ENCODE peak calls at places on chromosomes 11 and 22, in eight cellular contexts. H is GM23248, S is tibial nerve, N is adrenal gland, J is cardiac muscle cell, P is mesendoderm, B is neuronal stem cell, F is adipocyte. V is an unnamed sample. For H3K27me3 and H3K4me1, the result is how much of the 10 kb centered on the place peaks cover.

GRCh38 chr11:73379189-73379880 is 3.1 kb downstream of the RELT start:
- DNase-seq in H (no peak), S (no peak), N (no peak), J (no peak), P (no peak), B (no peak), F (no peak), V (no peak)

GRCh38 chr11:9078113-9079041 is 13.0 kb downstream of the SCUBE2 start:
- DNase-seq in H (no peak), S (no peak), N (no peak), J (no peak), P (no peak), B (no peak), F (no peak), V (no peak)

GRCh38 chr11:64357904-64358535 is 942 bp upstream of the RPS6KA4 start:
- DNase-seq in H (peak), S (no peak), N (peak), J (no peak), P (no peak), B (no peak), F (peak), V (no peak)

GRCh38 chr11:5620606-5621521 is 3.9 kb upstream of the TRIM34 start:
- DNase-seq in H (peak), S (no peak), N (no peak), J (peak), P (peak), B (no peak), F (peak), V (no peak)

GRCh38 chr22:35357883-35358621 is 22.8 kb upstream of the HMOX1 start:
- DNase-seq in H (peak), S (no peak), N (no peak), J (no peak), P (no peak), B (no peak), F (no peak), V (no peak)

GRCh38 chr11:62108017-62108750 is 15.6 kb upstream of the INCENP start:
- DNase-seq in H (peak), S (peak), N (no peak), J (peak), P (peak), B (peak), F (peak), V (no peak)

GRCh38 chr11:94501522-94501921 is 7.7 kb downstream of the ANKRD49 start:
- DNase-seq in H (no peak), S (no peak), N (no peak), J (no peak), P (peak), B (no peak), F (no peak), V (no peak)

GRCh38 chr11:7490535-7490934 is 5.2 kb downstream of the OLFML1 start:
- DNase-seq in H (peak), S (no peak), N (no peak), J (peak), P (no peak), B (no peak), F (peak), V (no peak)

GRCh38 chr11:69265210-69265609 is 28.7 kb upstream of the MYEOV start:
- DNase-seq in H (no peak), S (no peak), N (no peak), J (no peak), P (no peak), B (no peak), F (no peak), V (no peak)

GRCh38 chr11:86799680-86800075 is 664 bp upstream of the PRSS23 start:
- DNase-seq in H (no peak), S (no peak), N (no peak), J (no peak), P (peak), B (no peak), F (no peak), V (no peak)

GRCh38 chr11:69552951-69553350 is 71.5 kb downstream of the LINC01488 start:
- DNase-seq in H (no peak), S (no peak), N (no peak), J (no peak), P (no peak), B (no peak), F (no peak), V (no peak)

GRCh38 chr11:67264886-67265632 is 1.2 kb upstream of the GRK2 start:
- DNase-seq in H (peak), S (no peak), N (no peak), J (no peak), P (no peak), B (no peak), F (no peak), V (no peak)

GRCh38 chr11:66043008-66043906 is 5.7 kb downstream of the GAL3ST3 start:
- DNase-seq in H (no peak), S (no peak), N (no peak), J (no peak), P (no peak), B (no peak), F (no peak), V (no peak)
- H3K27me3 ChIP-seq in H (under half), S (under half), N (under half), J (under half), P (under half), B (under half), F (under half), V (under half)

GRCh38 chr22:44672632-44673031 is 29.4 kb upstream of the PRR5 start:
- DNase-seq in H (no peak), S (no peak), N (no peak), J (no peak), P (no peak), B (no peak), F (no peak), V (no peak)
- H3K4me1 ChIP-seq in H (under half), S (under half), N (under half), J (under half), P (under half), B (under half), F (under half), V (under half)

GRCh38 chr22:42279425-42280020 is 9.1 kb upstream of the TCF20 start:
- DNase-seq in H (no peak), S (no peak), N (no peak), J (no peak), P (no peak), B (no peak), F (no peak), V (no peak)
- H3K27me3 ChIP-seq in H (under half), S (under half), N (under half), J (under half), P (under half), B (under half), F (half or more), V (under half)

GRCh38 chr11:128036006-128036405 is 551.4 kb downstream of the ETS1 start:
- DNase-seq in H (no peak), S (no peak), N (no peak), J (no peak), P (no peak), B (no peak), F (no peak), V (no peak)
- H3K4me1 ChIP-seq in H (under half), S (under half), N (under half), J (under half), P (under half), B (under half), F (under half), V (under half)

GRCh38 chr22:27785818-27786217 is 15.7 kb downstream of the MN1 start:
- DNase-seq in H (no peak), S (no peak), N (no peak), J (no peak), P (no peak), B (no peak), F (peak), V (no peak)
- H3K27me3 ChIP-seq in H (under half), S (under half), N (under half), J (under half), P (under half), B (under half), F (under half), V (under half)

GRCh38 chr11:33160147-33160546 is 1.1 kb downstream of the CSTF3 start:
- DNase-seq in H (peak), S (no peak), N (no peak), J (peak), P (peak), B (no peak), F (peak), V (no peak)
- H3K4me1 ChIP-seq in H (under half), S (under half), N (under half), J (under half), P (under half), B (under half), F (under half), V (under half)

DNA sequence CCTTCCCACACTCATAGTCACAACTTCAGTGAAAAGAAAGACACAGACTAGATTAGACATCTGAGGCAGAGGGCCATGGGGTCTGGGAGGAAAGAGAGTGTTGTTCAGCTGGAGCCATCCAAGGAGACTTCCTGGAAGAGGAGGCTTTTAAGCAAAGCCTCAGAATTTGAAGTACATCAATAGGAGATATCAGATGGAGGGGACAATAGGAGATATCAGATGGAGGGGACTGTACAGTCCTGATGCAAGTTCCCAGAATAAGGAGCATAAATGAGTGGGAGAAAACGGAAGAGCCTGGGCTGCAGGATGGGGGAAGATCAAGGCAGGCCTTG is 15.6 kb upstream of the DGKZ start:
- DNase-seq in H (peak), S (no peak), N (no peak), J (no peak), P (no peak), B (no peak), F (no peak), V (no peak)
- H3K27me3 ChIP-seq in H (under half), S (half or more), N (under half), J (under half), P (under half), B (under half), F (under half), V (under half)

GRCh38 chr22:24807284-24807950 is 1.4 kb downstream of the SGSM1 start:
- DNase-seq in H (no peak), S (peak), N (peak), J (peak), P (peak), B (no peak), F (no peak), V (peak)
- H3K4me1 ChIP-seq in H (under half), S (under half), N (under half), J (under half), P (under half), B (under half), F (under half), V (under half)

DNA sequence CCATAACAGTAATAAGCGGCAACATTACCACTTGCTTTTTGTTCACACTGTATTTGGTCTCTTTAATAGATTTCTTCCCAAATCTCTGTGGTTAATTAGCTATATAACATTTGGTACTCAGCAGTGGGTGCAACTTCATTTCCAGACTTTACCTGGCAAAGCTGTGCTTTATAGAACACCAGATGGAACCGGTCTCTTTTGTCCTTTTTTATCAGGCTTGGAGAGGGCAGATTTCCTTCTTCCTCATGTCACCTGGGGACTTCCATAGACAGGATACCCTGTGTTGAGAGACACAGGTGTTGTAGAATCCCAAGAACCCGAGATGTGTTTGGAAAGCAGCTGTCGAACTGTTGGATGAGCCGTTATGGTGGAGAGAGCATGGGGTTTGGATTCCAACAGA is 393.7 kb downstream of the NTM start:
- DNase-seq in H (no peak), S (no peak), N (no peak), J (no peak), P (no peak), B (no peak), F (no peak), V (no peak)
- H3K27me3 ChIP-seq in H (under half), S (under half), N (under half), J (under half), P (under half), B (under half), F (under half), V (under half)

GRCh38 chr11:114173836-114174235 is 114.3 kb downstream of the ZBTB16 start:
- DNase-seq in H (no peak), S (no peak), N (no peak), J (no peak), P (no peak), B (no peak), F (no peak), V (no peak)

GRCh38 chr11:114171257-114172054 is 111.9 kb downstream of the ZBTB16 start:
- DNase-seq in H (no peak), S (peak), N (peak), J (peak), P (no peak), B (no peak), F (no peak), V (peak)

GRCh38 chr11:114172871-114173444 is 113.4 kb downstream of the ZBTB16 start:
- DNase-seq in H (no peak), S (no peak), N (no peak), J (no peak), P (no peak), B (no peak), F (no peak), V (no peak)

GRCh38 chr11:114170226-114170625 is 110.7 kb downstream of the ZBTB16 start:
- DNase-seq in H (no peak), S (no peak), N (no peak), J (no peak), P (no peak), B (peak), F (no peak), V (no peak)

GRCh38 chr11:114172055-114172861 is 112.7 kb downstream of the ZBTB16 start:
- DNase-seq in H (no peak), S (no peak), N (no peak), J (no peak), P (no peak), B (no peak), F (no peak), V (no peak)
- H3K4me1 ChIP-seq in H (under half), S (under half), N (half or more), J (half or more), P (under half), B (under half), F (half or more), V (half or more)